ENCODE peak calls at places on chromosomes 16 and 17, in nine cellular contexts. X, Y, B, K, E, O, J, I and A are unnamed samples.

GRCh38 chr16:2026461-2027023 is at the start of gene NHERF2:
- DNase-seq in B (no peak), E (peak; percentile 37), I (no peak), X (peak; percentile 74), J (no peak), Y (no peak), K (no peak), O (peak; percentile 37), A (peak; percentile 26)

GRCh38 chr17:18322522-18322921 is 7.4 kb downstream of the SMCR8 start:
- DNase-seq in O (no peak), E (no peak), K (no peak), X (no peak), Y (no peak), I (no peak), J (no peak), B (no peak), A (no peak)

GRCh38 chr17:19780846-19781245 is 32.7 kb upstream of the ALDH3A1 start:
- DNase-seq in X (no peak), I (no peak), B (no peak), K (no peak), Y (no peak), E (no peak), O (no peak), J (no peak), A (no peak)

GRCh38 chr16:684961-685696 is 995 bp upstream of the JMJD8 start:
- DNase-seq in X (no peak), K (no peak), O (no peak), Y (no peak), I (no peak), E (no peak), B (no peak), J (no peak), A (no peak)

GRCh38 chr17:53335443-53335842 is 487.3 kb upstream of the KIF2B start:
- DNase-seq in O (no peak), J (no peak), K (no peak), Y (no peak), I (no peak), X (no peak), E (no peak), B (no peak), A (no peak)

GRCh38 chr16:4927661-4928060 is 9.3 kb downstream of the PPL start:
- DNase-seq in E (no peak), B (no peak), Y (no peak), X (no peak), I (no peak), O (no peak), J (no peak), K (no peak), A (no peak)

GRCh38 chr16:78731785-78732184 is 632.3 kb downstream of the WWOX start:
- DNase-seq in B (no peak), O (no peak), J (no peak), I (no peak), E (no peak), K (no peak), X (no peak), Y (no peak), A (no peak)

GRCh38 chr17:6468051-6468790 is 24.0 kb downstream of the PIMREG start:
- DNase-seq in I (no peak), K (no peak), E (no peak), X (no peak), J (no peak), Y (no peak), O (no peak), B (no peak), A (no peak)

GRCh38 chr17:68161644-68162428 is 86.0 kb upstream of the AMZ2 start:
- DNase-seq in X (peak; percentile 64), O (peak; percentile 66), J (no peak), K (no peak), B (no peak), Y (no peak), E (no peak), I (no peak), A (no peak)

GRCh38 chr17:69949931-69950330 is 125.1 kb upstream of the KCNJ16 start:
- DNase-seq in O (no peak), Y (no peak), I (no peak), E (no peak), J (no peak), K (peak; percentile 14), B (no peak), X (no peak), A (no peak)

GRCh38 chr16:57166951-57167350 is 18.9 kb downstream of the PSME3IP1 start:
- DNase-seq in O (peak; percentile 4), K (no peak), I (no peak), X (no peak), B (no peak), J (no peak), Y (no peak), E (no peak), A (no peak)

GRCh38 chr17:59425085-59425901 is 93.8 kb downstream of the YPEL2 start:
- DNase-seq in K (no peak), Y (no peak), J (peak; percentile 89), B (no peak), E (no peak), O (no peak), I (peak; percentile 39), X (peak; percentile 62), A (peak; percentile 55)

GRCh38 chr16:80375973-80376372 is 164.8 kb upstream of the DYNLRB2 start:
- DNase-seq in J (no peak), K (no peak), O (no peak), Y (no peak), E (no peak), B (no peak), I (no peak), X (no peak), A (no peak)

GRCh38 chr16:85570213-85570734 is 42.8 kb upstream of the GSE1 start:
- DNase-seq in B (no peak), E (peak; percentile 44), K (no peak), X (no peak), I (no peak), J (no peak), O (peak; percentile 87), Y (no peak), A (no peak)

GRCh38 chr17:61828694-61829093 is 34.6 kb downstream of the BRIP1 start:
- DNase-seq in I (no peak), K (no peak), Y (no peak), E (no peak), X (no peak), O (no peak), J (no peak), B (no peak), A (no peak)

GRCh38 chr16:53712065-53712464 is 8.1 kb downstream of the FTO start:
- DNase-seq in K (no peak), B (no peak), E (no peak), O (no peak), X (no peak), Y (no peak), J (no peak), I (no peak), A (no peak)

GRCh38 chr17:32265192-32265895 is at the start of gene RHBDL3:
- DNase-seq in Y (no peak), J (no peak), K (no peak), B (peak; percentile 36), O (no peak), I (no peak), X (peak; percentile 50), E (peak; percentile 29), A (no peak)

GRCh38 chr16:51592535-51592934 is 441.5 kb upstream of the SALL1 start:
- DNase-seq in Y (no peak), B (no peak), X (no peak), J (no peak), I (no peak), O (no peak), K (no peak), E (no peak), A (no peak)

GRCh38 chr17:82592751-82593589 is 55.3 kb downstream of the WDR45B start:
- DNase-seq in K (no peak), Y (peak; percentile 22), O (peak; percentile 83), X (peak; percentile 77), B (peak; percentile 51), J (peak; percentile 92), E (peak; percentile 43), I (peak; percentile 83), A (no peak)

DNA sequence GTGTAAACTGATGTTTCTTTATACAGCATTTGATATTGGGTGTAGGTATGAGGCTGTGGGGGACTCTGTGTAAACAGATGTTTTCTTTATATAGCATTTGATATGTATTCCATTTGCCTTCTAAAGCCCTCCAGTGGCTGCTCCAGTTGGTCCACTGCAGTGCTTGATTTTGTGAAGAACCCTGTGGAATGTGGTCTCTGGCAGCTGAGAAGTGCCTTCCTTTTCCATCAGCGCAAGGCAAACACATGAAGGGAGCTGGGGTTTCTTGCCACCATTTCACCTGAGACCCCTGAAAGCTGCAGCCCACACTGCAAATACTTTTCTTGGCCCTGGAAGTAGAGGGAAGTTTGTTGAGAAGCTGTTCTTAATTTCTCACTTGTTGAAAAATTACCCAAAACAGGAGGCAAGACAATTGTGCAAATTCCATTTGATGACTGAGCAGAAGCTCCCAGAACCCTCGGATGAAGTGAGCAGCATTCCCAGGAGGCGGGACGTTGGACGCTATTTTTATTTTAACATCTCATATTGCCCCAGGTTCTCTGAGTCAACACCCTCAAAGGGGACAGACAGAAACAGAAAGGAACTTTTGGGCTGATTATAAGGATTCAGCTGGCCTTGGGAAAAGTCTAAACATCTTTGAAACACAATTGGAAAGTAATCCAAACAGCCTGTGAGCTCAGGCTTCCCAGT is 158.5 kb upstream of the RPH3AL start:
- DNase-seq in B (no peak), K (peak; percentile 51), X (no peak), Y (no peak), O (no peak), I (no peak), E (no peak), J (no peak), A (no peak)
- TF ChIP-seq CTCF in B (no peak), K (no peak), X (no peak), Y (no peak), O (no peak), I (no peak), E (no peak), J (no peak), A (no peak)

DNA sequence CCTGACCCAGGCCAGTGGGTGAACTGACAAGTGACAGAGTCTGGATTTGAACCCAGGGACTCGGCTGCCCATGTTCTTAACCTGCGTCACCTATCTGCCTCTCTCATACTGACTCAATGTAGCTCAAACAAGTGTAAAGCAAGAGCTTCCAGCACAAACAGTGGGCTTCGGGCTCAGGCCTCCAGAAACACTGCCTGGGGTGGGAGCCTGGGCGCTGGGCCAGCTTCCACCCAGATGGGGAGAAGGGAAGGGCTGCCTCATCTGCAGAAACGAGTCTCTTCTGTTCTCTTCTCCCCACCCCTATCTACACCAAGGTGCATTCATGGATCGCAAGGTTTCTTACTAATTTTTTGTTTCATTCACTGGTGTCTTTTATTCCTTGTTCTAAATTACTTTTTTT is 1.3 kb downstream of the CDRT4 start:
- DNase-seq in X (no peak), Y (no peak), B (no peak), O (no peak), J (no peak), K (no peak), E (no peak), I (no peak), A (no peak)
- TF ChIP-seq CTCF in X (no peak), Y (no peak), B (no peak), O (no peak), J (no peak), K (no peak), E (no peak), I (no peak), A (no peak)

GRCh38 chr17:34081269-34081668 is 173.8 kb upstream of the CCL2 start:
- DNase-seq in Y (no peak), E (no peak), J (no peak), O (peak; percentile 25), B (peak; percentile 54), K (no peak), X (no peak), I (no peak), A (no peak)
- TF ChIP-seq CTCF in Y (peak; percentile 53), E (no peak), J (no peak), O (peak; percentile 35), B (peak; percentile 42), K (no peak), X (no peak), I (no peak), A (no peak)

GRCh38 chr16:73057369-73058210 is 9.7 kb upstream of the ZFHX3 start:
- DNase-seq in B (peak; percentile 42), E (peak; percentile 48), J (no peak), K (no peak), X (peak; percentile 40), I (no peak), O (no peak), Y (no peak), A (no peak)
- TF ChIP-seq CTCF in B (no peak), E (no peak), J (no peak), K (no peak), X (peak; percentile 24), I (no peak), O (peak; percentile 21), Y (peak; percentile 56), A (no peak)